ENCODE peak calls at places on chromosomes 1 and 21, in seven cellular contexts. O is HepG2; U is cardiac septum; Z is GM20000; L is T-helper 1 cell; C is activated naive CD4-positive, alpha-beta T cell treated with anti-CD3 and anti-CD28 coated beads, Interleukin-2, amount 10 ng/mL, durations not matched to agents 7 days and 5 days; X is lower leg skin. S is an unnamed sample.
A peak's percentile ranks its signal among the peaks of the same experiment; 100 is the strongest.

GRCh38 chr1:162855461-162856150 is 5.4 kb downstream of the CCDC190 start:
- DNase-seq in Z (no peak), O (no peak), X (no peak), U (no peak), L (no peak), C (no peak), S (no peak)

GRCh38 chr1:86259390-86259789 is 102.8 kb upstream of the COL24A1 start:
- DNase-seq in C (no peak), X (no peak), O (no peak), Z (no peak), U (no peak), L (no peak), S (no peak)

GRCh38 chr1:76021816-76022215 is 52.7 kb upstream of the ST6GALNAC3 start:
- DNase-seq in L (no peak), Z (no peak), C (no peak), O (no peak), U (no peak), X (no peak), S (peak; percentile 6)

GRCh38 chr1:153640873-153641272 is 7.0 kb downstream of the CHTOP start:
- DNase-seq in Z (no peak), X (no peak), L (no peak), O (no peak), U (no peak), C (no peak), S (no peak)

GRCh38 chr1:12618661-12619395 is 818 bp upstream of the DHRS3 start:
- DNase-seq in U (peak; percentile 92), Z (peak; percentile 56), L (peak; percentile 52), X (peak; percentile 79), O (peak; percentile 97), C (peak; percentile 71), S (no peak)

GRCh38 chr1:165239873-165240272 is 116.6 kb downstream of the LMX1A start:
- DNase-seq in X (no peak), L (no peak), U (no peak), O (no peak), C (no peak), Z (no peak), S (no peak)

GRCh38 chr1:231940116-231940515 is 313.5 kb downstream of the DISC1 start:
- DNase-seq in Z (no peak), X (no peak), C (no peak), O (no peak), L (no peak), U (no peak), S (no peak)

GRCh38 chr21:45120975-45121374 is 46.6 kb downstream of the ADARB1 start:
- DNase-seq in Z (no peak), O (no peak), L (no peak), C (no peak), U (no peak), X (no peak), S (no peak)

S was measured in AML-193.